ENCODE peak calls at places on chromosome 3, in seven cellular contexts. Q is SK-N-SH, M is HepG2, U is HCT116, R is GM12878, E is K562, G is H1. Y is an unnamed sample. For H3K4me1 and H3K36me3, the result is how much of the 10 kb centered on the place peaks cover.

GRCh38 chr3:69755795-69756194 is 16.5 kb downstream of the MITF start:
- DNase-seq in Q (no peak), G (no peak), E (no peak), U (no peak), R (no peak), M (no peak), Y (no peak)

GRCh38 chr3:22474706-22475470 is 723.9 kb upstream of the ZNF385D start:
- DNase-seq in R (no peak), M (no peak), E (no peak), G (no peak), U (no peak), Q (no peak), Y (no peak)

GRCh38 chr3:129936757-129937156 is 37.8 kb upstream of the TRH start:
- DNase-seq in R (no peak), M (peak), U (no peak), G (no peak), Q (no peak), E (no peak), Y (no peak)

GRCh38 chr3:138694287-138695007 is 85.9 kb downstream of the FAIM start:
- DNase-seq in Q (no peak), E (no peak), M (no peak), R (no peak), G (no peak), U (peak), Y (peak)

GRCh38 chr3:16059700-16060357 is 114.7 kb upstream of the GALNT15 start:
- DNase-seq in U (peak), M (no peak), R (no peak), E (no peak), Q (no peak), G (no peak), Y (no peak)

GRCh38 chr3:120559228-120560061 is 36.7 kb upstream of the NDUFB4 start:
- DNase-seq in M (peak), U (peak), E (no peak), R (no peak), G (no peak), Q (no peak), Y (no peak)

GRCh38 chr3:35383719-35384555 is 255.4 kb upstream of the ARPP21 start:
- DNase-seq in E (no peak), R (no peak), M (no peak), G (no peak), Q (peak), U (no peak), Y (no peak)

GRCh38 chr3:189941679-189942078 is 179.0 kb downstream of the P3H2 start:
- DNase-seq in E (no peak), G (no peak), U (no peak), M (peak), R (no peak), Q (no peak), Y (no peak)

GRCh38 chr3:39102504-39103323 is 4.7 kb downstream of the GORASP1 start:
- DNase-seq in M (no peak), E (no peak), R (no peak), U (no peak), G (no peak), Q (no peak), Y (no peak)

GRCh38 chr3:45026038-45026437 is at the start of gene CLEC3B:
- DNase-seq in E (no peak), U (no peak), R (no peak), G (no peak), M (no peak), Q (no peak), Y (no peak)

GRCh38 chr3:45832691-45833090 is 9.2 kb downstream of the LZTFL1 start:
- DNase-seq in Q (peak), R (no peak), U (peak), G (no peak), E (no peak), M (no peak), Y (no peak)

GRCh38 chr3:50245831-50246516 is 10.0 kb downstream of the GNAI2 start:
- DNase-seq in M (no peak), E (peak), R (no peak), Q (peak), U (no peak), G (no peak), Y (no peak)

GRCh38 chr3:25472747-25473146 is 44.7 kb downstream of the RARB start:
- DNase-seq in U (no peak), R (no peak), G (no peak), M (no peak), E (no peak), Q (peak), Y (no peak)

GRCh38 chr3:8529197-8529637 is 27.6 kb downstream of the LMCD1 start:
- DNase-seq in M (peak), E (no peak), U (no peak), Q (peak), R (no peak), G (no peak), Y (no peak)

GRCh38 chr3:46214751-46215352 is 6.7 kb upstream of the CCR1 start:
- DNase-seq in G (no peak), U (no peak), M (no peak), E (no peak), R (no peak), Q (no peak), Y (no peak)

GRCh38 chr3:96863129-96863740 is 48.8 kb downstream of the EPHA6 start:
- DNase-seq in G (peak), E (peak), Q (peak), M (peak), U (no peak), R (no peak), Y (peak)

GRCh38 chr3:50237754-50238548 is 1.9 kb downstream of the GNAI2 start:
- DNase-seq in Q (peak), R (peak), E (no peak), G (no peak), U (no peak), M (no peak), Y (no peak)

GRCh38 chr3:66441124-66441523 is 59.7 kb downstream of the LRIG1 start:
- DNase-seq in U (no peak), G (no peak), Q (no peak), R (no peak), M (no peak), E (no peak), Y (no peak)

GRCh38 chr3:52522651-52523251 is 10.9 kb downstream of the NT5DC2 start:
- DNase-seq in U (no peak), G (no peak), Q (no peak), M (no peak), R (no peak), E (no peak), Y (no peak)

GRCh38 chr3:12336099-12336498 is 47.2 kb downstream of the PPARG start:
- DNase-seq in R (no peak), Q (no peak), G (no peak), U (no peak), E (no peak), M (no peak), Y (no peak)

GRCh38 chr3:17129550-17129949 is 244.8 kb downstream of the PLCL2 start:
- DNase-seq in R (no peak), E (no peak), Q (no peak), M (no peak), U (no peak), G (no peak), Y (no peak)

GRCh38 chr3:128273116-128273840 is 120.0 kb downstream of the EEFSEC start:
- DNase-seq in U (no peak), R (no peak), M (no peak), Q (no peak), E (no peak), G (no peak), Y (no peak)

GRCh38 chr3:12707425-12707824 is 43.5 kb upstream of the RAF1 start:
- DNase-seq in M (no peak), G (no peak), U (no peak), R (no peak), Q (no peak), E (no peak), Y (no peak)

GRCh38 chr3:86388848-86389247 is 602.1 kb downstream of the VGLL3 start:
- DNase-seq in G (no peak), E (no peak), Q (peak), U (no peak), M (peak), R (no peak), Y (no peak)

GRCh38 chr3:17352620-17353019 is 389.8 kb downstream of the TBC1D5 start:
- DNase-seq in U (no peak), Q (no peak), R (no peak), G (no peak), E (no peak), M (no peak), Y (no peak)

GRCh38 chr3:175274056-175274455 is 414.9 kb downstream of the NAALADL2 start:
- DNase-seq in M (no peak), Q (no peak), U (no peak), R (peak), G (no peak), E (no peak), Y (no peak)

GRCh38 chr3:157129782-157130137 is 30.2 kb downstream of the CCNL1 start:
- DNase-seq in M (no peak), U (peak), E (no peak), Q (no peak), R (no peak), G (no peak), Y (no peak)

GRCh38 chr3:128588147-128588546 is 62.5 kb downstream of the RPN1 start:
- DNase-seq in M (no peak), E (no peak), R (no peak), U (no peak), Q (no peak), G (no peak), Y (no peak)

GRCh38 chr3:187678869-187679268 is 8.7 kb upstream of the SST start:
- DNase-seq in E (peak), R (no peak), M (peak), G (no peak), U (peak), Q (peak), Y (peak)

GRCh38 chr3:67000006-67000405 is 1.9 kb downstream of the KBTBD8 start:
- DNase-seq in M (no peak), E (no peak), Q (no peak), R (peak), G (no peak), U (no peak), Y (no peak)

GRCh38 chr3:165742351-165742750 is 94.9 kb downstream of the BCHE start:
- DNase-seq in Q (no peak), R (no peak), U (no peak), M (no peak), G (no peak), E (no peak), Y (no peak)

GRCh38 chr3:138916824-138917223 is 30.1 kb downstream of the FOXL2 start:
- DNase-seq in G (no peak), U (no peak), Q (no peak), E (no peak), M (no peak), R (no peak), Y (no peak)

DNA sequence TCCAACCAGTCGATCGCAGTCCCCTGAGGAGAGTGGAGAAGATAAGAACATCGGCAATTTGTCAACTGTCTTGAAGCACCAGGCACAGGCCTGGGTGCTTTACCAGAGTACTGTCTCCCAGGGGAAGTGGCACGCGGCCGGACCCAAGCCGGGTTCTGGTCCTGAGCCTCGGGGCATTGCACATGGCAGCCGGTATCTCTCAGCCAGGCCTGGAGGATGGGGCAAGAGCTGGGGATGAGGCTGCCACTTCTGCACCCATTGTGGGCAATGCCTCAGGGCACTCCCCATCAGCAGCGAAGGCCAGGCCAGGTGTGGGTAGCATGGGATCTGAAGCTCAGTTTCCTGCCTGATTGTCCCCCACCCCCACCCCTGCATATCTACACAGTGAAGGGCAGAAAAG is 77.5 kb downstream of the ADCY5 start:
- DNase-seq in M (no peak), Q (no peak), E (no peak), U (no peak), G (no peak), R (no peak), Y (no peak)
- TF ChIP-seq SIN3A in M (no peak), Q (no peak), E (no peak), U (no peak), G (no peak), R (no peak), Y (no peak)

DNA sequence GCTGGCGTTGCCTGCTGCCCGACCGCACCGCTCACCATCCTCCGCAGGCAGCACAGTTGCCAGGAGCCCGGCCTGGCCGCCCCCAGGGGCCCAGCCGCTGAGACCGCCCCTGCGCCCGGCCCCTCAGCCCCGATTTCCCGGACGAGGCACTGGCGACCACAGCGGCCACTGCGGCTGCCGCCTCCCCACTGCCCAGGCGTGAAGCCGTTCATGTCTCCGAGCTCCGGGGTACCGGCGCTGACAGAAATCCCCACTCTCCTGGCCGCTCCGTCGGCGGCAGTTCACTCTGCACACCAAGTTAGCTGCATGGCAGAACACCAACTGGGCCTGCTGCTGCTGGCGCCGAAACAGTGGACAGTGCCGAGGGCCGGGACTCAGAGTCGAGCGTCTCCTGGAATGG is 8.5 kb downstream of the SELENOT start:
- DNase-seq in G (no peak), Q (no peak), U (no peak), R (no peak), M (no peak), E (no peak), Y (no peak)
- H3K4me1 ChIP-seq in G (under half), Q (under half), U (under half), R (under half), M (under half), E (under half), Y (under half)

GRCh38 chr3:183779896-183780450 is 45.4 kb downstream of the MAP6D1 start:
- DNase-seq in M (no peak), E (no peak), Q (no peak), G (no peak), R (no peak), U (no peak), Y (no peak)
- H3K36me3 ChIP-seq in M (half or more), E (half or more), Q (under half), G (half or more), R (under half), U (under half), Y (under half)

DNA sequence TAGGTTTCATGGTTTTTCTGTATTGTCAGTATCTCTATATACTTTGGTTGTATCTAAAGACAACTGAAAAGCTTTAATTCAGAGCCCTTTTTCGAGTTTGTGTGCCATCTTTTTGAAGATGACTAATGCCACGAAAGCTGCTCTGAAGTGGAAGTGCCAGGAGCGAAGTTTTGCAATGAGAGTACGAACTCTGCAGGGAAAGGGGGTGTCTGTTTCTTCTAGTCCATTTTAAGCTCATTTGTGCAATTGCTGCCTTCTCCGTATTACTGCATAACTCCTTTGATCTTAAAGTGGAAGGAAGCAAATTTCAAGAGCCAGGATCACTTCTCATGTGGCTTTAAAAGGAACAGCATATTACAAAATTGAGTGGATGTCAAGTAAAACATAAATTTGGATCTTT is 245.3 kb downstream of the FEZF2 start:
- DNase-seq in Q (no peak), M (no peak), G (no peak), R (no peak), E (no peak), U (no peak), Y (no peak)
- TF ChIP-seq SIN3A in Q (no peak), M (no peak), G (no peak), R (no peak), E (no peak), U (no peak), Y (no peak)

GRCh38 chr3:141406265-141406664 is 38.0 kb downstream of the ZBTB38 start:
- DNase-seq in E (no peak), U (no peak), Q (no peak), M (no peak), G (no peak), R (no peak), Y (no peak)
- H3K4me1 ChIP-seq in E (under half), U (under half), Q (under half), M (half or more), G (under half), R (under half), Y (under half)

GRCh38 chr3:43338295-43338694 is 52.0 kb downstream of the SNRK start:
- DNase-seq in U (peak), G (no peak), R (no peak), Q (no peak), M (no peak), E (peak), Y (no peak)
- H3K36me3 ChIP-seq in U (under half), G (under half), R (under half), Q (under half), M (half or more), E (under half), Y (under half)

GRCh38 chr3:47961815-47962606 is 54.2 kb downstream of the MAP4 start:
- DNase-seq in Q (peak), R (no peak), M (no peak), E (no peak), U (no peak), G (no peak), Y (no peak)
- TF ChIP-seq SIN3A in Q (no peak), R (no peak), M (no peak), E (no peak), U (no peak), G (no peak), Y (no peak)

GRCh38 chr3:113654851-113655250 is 41.6 kb downstream of the USF3 start:
- DNase-seq in G (no peak), M (no peak), U (no peak), Q (no peak), E (no peak), R (no peak), Y (no peak)
- H3K4me1 ChIP-seq in G (under half), M (under half), U (under half), Q (under half), E (under half), R (under half), Y (under half)

DNA sequence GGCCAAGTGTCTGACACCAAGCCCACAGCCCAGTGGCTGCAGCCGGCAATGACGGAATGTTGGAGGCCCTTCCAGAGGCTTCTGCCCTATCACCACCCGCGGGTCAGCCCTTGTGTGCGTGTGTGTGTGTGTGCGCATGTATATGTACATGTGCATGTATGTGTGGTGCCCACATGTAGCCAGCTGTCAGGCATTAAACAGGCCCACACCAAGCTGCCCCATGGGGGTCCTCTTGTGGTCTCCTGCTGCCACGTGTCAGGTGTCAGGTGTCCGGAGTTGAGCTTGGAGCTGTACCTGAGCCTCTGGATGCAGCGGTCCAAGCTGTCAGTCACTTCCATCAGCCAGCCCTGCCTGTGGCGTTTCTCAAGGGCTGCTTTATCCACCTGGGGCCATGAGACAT is 13.9 kb downstream of the UROC1 start:
- DNase-seq in G (no peak), U (no peak), M (no peak), R (no peak), Q (no peak), E (no peak), Y (no peak)
- H3K36me3 ChIP-seq in G (under half), U (under half), M (under half), R (under half), Q (under half), E (under half), Y (under half)